ENCODE peak calls at places on chromosomes 3 and 15, in six cellular contexts. F is GM23338, L is HepG2, G is H1, W is WTC11, V is K562. N is an unnamed sample.

GRCh38 chr3:134348524-134348923 is 25.7 kb downstream of the AMOTL2 start:
- DNase-seq in G (no peak), L (no peak), V (no peak), F (no peak), W (peak; percentile 5), N (no peak)

GRCh38 chr15:89111961-89112340 is 23.7 kb downstream of the ABHD2 start:
- DNase-seq in V (no peak), F (no peak), L (no peak), G (no peak), W (no peak), N (no peak)

GRCh38 chr15:75200765-75201608 is 695 bp upstream of the C15orf39 start:
- DNase-seq in G (peak; percentile 69), V (peak; percentile 69), W (peak; percentile 72), F (peak; percentile 94), L (peak; percentile 57), N (no peak)

GRCh38 chr15:96316953-96317629 is 13.4 kb upstream of the NR2F2 start:
- DNase-seq in G (no peak), F (peak; percentile 54), L (no peak), V (peak; percentile 31), W (no peak), N (no peak)

GRCh38 chr15:73134196-73134595 is 81.9 kb downstream of the NEO1 start:
- DNase-seq in F (no peak), L (no peak), V (no peak), G (no peak), W (no peak), N (no peak)

GRCh38 chr15:26070095-26070532 is 207.0 kb upstream of the ATP10A start:
- DNase-seq in V (no peak), F (no peak), G (no peak), W (no peak), L (no peak), N (no peak)

GRCh38 chr3:150183619-150184425 is 213.1 kb upstream of the PFN2 start:
- DNase-seq in W (peak; percentile 72), F (peak; percentile 92), L (peak; percentile 50), V (peak; percentile 71), G (peak; percentile 74), N (peak; percentile 37)

GRCh38 chr15:33194237-33194636 is 277 bp downstream of the FMN1 start:
- DNase-seq in L (no peak), W (peak; percentile 26), G (no peak), F (peak; percentile 35), V (peak; percentile 40), N (no peak)

GRCh38 chr3:27859821-27860220 is 137.7 kb upstream of the EOMES start:
- DNase-seq in G (no peak), V (no peak), L (no peak), F (no peak), W (no peak), N (no peak)

GRCh38 chr3:195735036-195735695 is 14.4 kb downstream of the MUC20 start:
- DNase-seq in G (no peak), L (no peak), F (no peak), V (no peak), W (no peak), N (no peak)

GRCh38 chr3:169311366-169311765 is 352.1 kb downstream of the MECOM start:
- DNase-seq in L (no peak), W (no peak), G (no peak), V (no peak), F (no peak), N (no peak)

GRCh38 chr3:27681249-27681748 is 40.8 kb downstream of the EOMES start:
- DNase-seq in G (no peak), W (no peak), V (peak; percentile 51), F (peak; percentile 91), L (peak; percentile 74), N (peak; percentile 38)

DNA sequence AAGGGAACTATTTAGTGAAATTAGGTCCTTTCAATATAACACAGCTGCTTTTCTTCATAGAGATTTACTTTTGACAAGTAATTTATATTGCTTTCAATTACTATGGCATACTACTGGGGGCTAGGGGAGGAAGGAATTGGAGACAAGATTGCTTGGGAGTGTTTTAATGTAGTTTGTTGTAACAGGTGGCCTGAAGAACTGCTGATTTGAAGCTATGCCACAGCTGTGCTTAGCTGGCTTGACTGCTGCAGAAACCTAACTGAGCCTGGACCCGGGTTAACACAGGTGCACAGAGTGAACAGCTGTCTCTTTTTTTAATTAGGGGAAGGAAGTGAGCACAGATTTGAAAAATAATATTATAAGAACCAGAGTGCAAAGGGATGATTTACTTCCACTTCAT is 234.0 kb upstream of the CCDC54 start:
- DNase-seq in V (no peak), F (no peak), L (no peak), G (no peak), W (no peak), N (no peak)
- TF ChIP-seq CREB1 in V (no peak), F (no peak), L (no peak), G (no peak), W (no peak), N (no peak)

GRCh38 chr15:82051664-82052063 is 5.8 kb upstream of the MEX3B start:
- DNase-seq in V (peak; percentile 57), F (no peak), L (no peak), G (no peak), W (no peak), N (no peak)
- TF ChIP-seq CREB1 in V (no peak), F (no peak), L (no peak), G (no peak), W (no peak), N (no peak)

DNA sequence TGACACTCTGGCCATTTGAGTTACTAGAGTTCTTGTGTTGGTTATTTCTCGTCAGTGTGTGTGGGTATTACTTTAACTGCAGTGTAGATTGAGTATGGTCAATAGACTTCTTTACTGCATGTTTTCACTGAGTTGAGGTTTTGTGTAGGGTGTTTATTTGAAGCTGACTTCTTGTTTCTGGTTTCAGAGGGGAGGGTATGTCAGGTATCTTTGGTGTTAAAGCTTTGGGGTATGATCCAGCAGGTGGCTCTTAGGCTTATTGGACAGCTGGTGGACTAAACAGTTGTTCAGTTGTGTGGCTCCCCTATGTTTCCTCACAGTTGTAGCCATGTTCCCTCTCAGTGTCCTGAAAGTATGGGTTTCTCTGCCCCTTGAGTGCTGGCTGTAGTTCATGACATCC is 72.0 kb downstream of the AKAP13 start:
- DNase-seq in W (no peak), V (no peak), G (no peak), F (no peak), L (no peak), N (no peak)
- TF ChIP-seq CREB1 in W (no peak), V (no peak), G (no peak), F (no peak), L (no peak), N (no peak)

GRCh38 chr15:68583936-68584703 is 5.3 kb downstream of the CORO2B start:
- DNase-seq in L (no peak), W (no peak), V (no peak), G (no peak), F (no peak), N (no peak)
- TF ChIP-seq CREB1 in L (no peak), W (no peak), V (no peak), G (no peak), F (no peak), N (no peak)

N was measured in GM12878.